ENCODE peak calls at places on chromosomes 6 and 20, in eight cellular contexts. X is lower leg skin, Q is uterus, I is thyroid gland, V is HCT116, J is H54, C is H1, W is Peyer's patch. H is an unnamed sample.

GRCh38 chr6:158018851-158019361 is 37.2 kb downstream of the SYNJ2 start:
- DNase-seq in X (no peak), Q (no peak), I (no peak), V (no peak), J (peak), C (no peak), W (no peak), H (no peak)

GRCh38 chr20:50680106-50680960 is 11.0 kb downstream of the RIPOR3 start:
- DNase-seq in X (no peak), Q (peak), I (peak), V (no peak), J (no peak), C (no peak), W (peak), H (no peak)

GRCh38 chr6:1781152-1781848 is 171.6 kb downstream of the FOXC1 start:
- DNase-seq in X (no peak), Q (no peak), I (no peak), V (peak), J (peak), C (no peak), W (no peak), H (no peak)

GRCh38 chr6:38262609-38263008 is 377.1 kb downstream of the BTBD9 start:
- DNase-seq in X (no peak), Q (no peak), I (no peak), V (no peak), J (no peak), C (no peak), W (no peak), H (no peak)

GRCh38 chr20:8720089-8720488 is 348.8 kb upstream of the PLCB4 start:
- DNase-seq in X (no peak), Q (no peak), I (no peak), V (no peak), J (no peak), C (no peak), W (no peak), H (no peak)

GRCh38 chr20:17226410-17227198 is at the start of gene PCSK2:
- DNase-seq in X (no peak), Q (no peak), I (peak), V (no peak), J (no peak), C (peak), W (no peak), H (no peak)

GRCh38 chr6:37680668-37681067 is 17.0 kb downstream of the MDGA1 start:
- DNase-seq in X (no peak), Q (no peak), I (peak), V (no peak), J (no peak), C (no peak), W (no peak), H (no peak)

GRCh38 chr6:122886475-122886874 is 97.4 kb downstream of the SMPDL3A start:
- DNase-seq in X (no peak), Q (no peak), I (no peak), V (no peak), J (no peak), C (no peak), W (no peak), H (no peak)

GRCh38 chr20:905999-906520 is 10.1 kb downstream of the ANGPT4 start:
- DNase-seq in X (no peak), Q (no peak), I (no peak), V (no peak), J (no peak), C (no peak), W (no peak), H (no peak)

GRCh38 chr20:905396-905961 is 10.7 kb downstream of the ANGPT4 start:
- DNase-seq in X (no peak), Q (no peak), I (no peak), V (no peak), J (no peak), C (no peak), W (no peak), H (no peak)

GRCh38 chr20:909641-910040 is 6.5 kb downstream of the ANGPT4 start:
- DNase-seq in X (no peak), Q (no peak), I (no peak), V (no peak), J (no peak), C (no peak), W (peak), H (no peak)

GRCh38 chr20:906703-907102 is 9.4 kb downstream of the ANGPT4 start:
- DNase-seq in X (no peak), Q (no peak), I (no peak), V (no peak), J (no peak), C (no peak), W (no peak), H (no peak)

GRCh38 chr20:904146-904545 is 12.0 kb downstream of the ANGPT4 start:
- DNase-seq in X (no peak), Q (no peak), I (no peak), V (no peak), J (no peak), C (no peak), W (no peak), H (no peak)
- TF ChIP-seq POLR2A in X (no peak), Q (no peak), I (no peak), V (no peak), J (no peak), C (no peak), W (no peak), H (no peak)

GRCh38 chr20:33441142-33441955 is 2.2 kb downstream of the SNTA1 start:
- DNase-seq in X (no peak), Q (no peak), I (peak), V (no peak), J (no peak), C (no peak), W (no peak), H (no peak)

GRCh38 chr20:33443006-33443511 is 504 bp downstream of the SNTA1 start:
- DNase-seq in X (no peak), Q (peak), I (peak), V (no peak), J (no peak), C (no peak), W (no peak), H (peak)

GRCh38 chr20:33444797-33445560 is 1.4 kb upstream of the SNTA1 start:
- DNase-seq in X (no peak), Q (no peak), I (peak), V (no peak), J (no peak), C (no peak), W (peak), H (peak)

GRCh38 chr20:33442136-33443005 is 1.2 kb downstream of the SNTA1 start:
- DNase-seq in X (no peak), Q (no peak), I (peak), V (no peak), J (no peak), C (no peak), W (no peak), H (no peak)

DNA sequence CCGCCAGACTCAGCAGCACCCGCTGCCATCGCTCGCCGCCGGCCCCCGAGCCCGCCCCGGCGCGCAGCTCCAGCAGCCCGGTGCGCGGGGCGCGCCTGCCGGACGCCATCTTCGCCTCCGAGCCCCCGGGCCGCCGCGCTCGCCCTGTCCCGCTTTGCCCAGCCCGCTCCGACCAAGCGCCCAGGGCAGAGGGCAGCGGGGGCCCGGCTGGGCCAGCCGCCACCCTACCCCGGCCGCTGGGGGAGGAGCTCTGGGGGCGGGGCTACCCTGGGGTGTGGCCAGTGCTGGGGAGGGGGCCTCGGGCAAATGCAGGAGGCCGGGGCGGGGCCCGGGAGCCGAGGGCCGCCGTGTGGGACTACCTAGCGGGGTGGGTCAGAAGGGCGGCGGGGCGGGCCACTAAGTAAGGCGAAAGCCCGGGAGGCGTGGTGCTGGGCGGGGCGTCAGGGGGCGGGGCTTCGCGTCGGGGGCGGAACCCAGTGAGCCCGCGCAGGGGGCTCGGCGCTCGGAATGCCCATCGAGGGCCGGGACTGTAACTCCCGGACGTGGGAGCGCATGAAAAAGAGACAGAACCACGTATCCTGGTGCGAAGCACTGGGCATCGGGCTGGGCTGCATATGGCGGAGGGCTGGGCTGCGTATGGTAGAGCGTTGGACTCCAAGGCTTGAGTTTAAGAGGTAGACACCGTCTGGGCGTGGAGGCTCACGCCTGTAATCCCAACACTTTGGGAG is at the start of gene SNTA1:
- DNase-seq in X (peak), Q (peak), I (peak), V (no peak), J (peak), C (peak), W (peak), H (peak)
- TF ChIP-seq POLR2A in X (no peak), Q (no peak), I (peak), V (no peak), J (peak), C (no peak), W (peak), H (no peak)

DNA sequence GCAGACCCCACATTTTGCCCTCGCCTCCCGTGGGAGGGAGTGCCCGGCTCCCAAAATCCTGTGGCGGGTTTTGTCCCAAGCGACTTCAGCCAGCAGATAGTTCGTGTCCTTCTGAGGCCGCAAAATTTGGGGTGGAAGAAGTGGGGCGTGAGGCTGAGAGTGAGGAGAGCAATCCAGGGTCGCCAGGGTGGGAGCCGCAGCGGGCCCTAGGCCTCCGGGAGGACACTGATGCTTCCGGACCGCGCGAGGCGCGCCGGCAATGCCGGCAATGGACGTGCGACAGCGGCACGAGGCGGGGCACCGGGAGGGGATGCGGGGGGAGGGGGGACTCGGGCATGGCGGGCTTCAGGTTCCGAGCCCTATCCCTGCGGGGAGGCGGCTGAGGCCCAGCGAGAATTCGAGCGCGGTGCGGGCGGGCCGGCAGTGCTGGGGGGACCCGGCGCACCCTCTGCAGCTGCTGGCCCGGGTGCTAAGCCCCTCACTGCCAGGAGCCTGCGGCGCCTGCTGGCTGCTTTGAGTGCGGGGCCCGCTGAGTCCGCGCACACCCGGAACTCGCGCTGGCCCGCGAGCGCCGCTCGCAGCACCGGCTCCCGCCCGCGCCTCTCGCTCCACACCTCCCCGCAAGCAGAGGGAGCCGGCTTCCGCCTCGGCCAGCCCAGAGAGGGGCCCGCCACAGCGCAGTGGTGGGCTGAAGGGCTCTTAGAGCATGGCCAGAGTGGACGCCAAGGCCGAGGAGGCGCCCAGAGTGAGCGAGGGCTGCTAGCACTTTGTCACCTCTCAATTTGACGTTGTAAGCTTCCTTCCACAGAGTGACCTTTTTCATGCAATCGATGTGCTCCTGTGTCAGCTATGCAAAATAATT is 143.8 kb downstream of the LPA start:
- DNase-seq in X (no peak), Q (peak), I (peak), V (no peak), J (peak), C (peak), W (peak), H (peak)
- TF ChIP-seq POLR2A in X (no peak), Q (no peak), I (no peak), V (no peak), J (no peak), C (peak), W (no peak), H (no peak)

DNA sequence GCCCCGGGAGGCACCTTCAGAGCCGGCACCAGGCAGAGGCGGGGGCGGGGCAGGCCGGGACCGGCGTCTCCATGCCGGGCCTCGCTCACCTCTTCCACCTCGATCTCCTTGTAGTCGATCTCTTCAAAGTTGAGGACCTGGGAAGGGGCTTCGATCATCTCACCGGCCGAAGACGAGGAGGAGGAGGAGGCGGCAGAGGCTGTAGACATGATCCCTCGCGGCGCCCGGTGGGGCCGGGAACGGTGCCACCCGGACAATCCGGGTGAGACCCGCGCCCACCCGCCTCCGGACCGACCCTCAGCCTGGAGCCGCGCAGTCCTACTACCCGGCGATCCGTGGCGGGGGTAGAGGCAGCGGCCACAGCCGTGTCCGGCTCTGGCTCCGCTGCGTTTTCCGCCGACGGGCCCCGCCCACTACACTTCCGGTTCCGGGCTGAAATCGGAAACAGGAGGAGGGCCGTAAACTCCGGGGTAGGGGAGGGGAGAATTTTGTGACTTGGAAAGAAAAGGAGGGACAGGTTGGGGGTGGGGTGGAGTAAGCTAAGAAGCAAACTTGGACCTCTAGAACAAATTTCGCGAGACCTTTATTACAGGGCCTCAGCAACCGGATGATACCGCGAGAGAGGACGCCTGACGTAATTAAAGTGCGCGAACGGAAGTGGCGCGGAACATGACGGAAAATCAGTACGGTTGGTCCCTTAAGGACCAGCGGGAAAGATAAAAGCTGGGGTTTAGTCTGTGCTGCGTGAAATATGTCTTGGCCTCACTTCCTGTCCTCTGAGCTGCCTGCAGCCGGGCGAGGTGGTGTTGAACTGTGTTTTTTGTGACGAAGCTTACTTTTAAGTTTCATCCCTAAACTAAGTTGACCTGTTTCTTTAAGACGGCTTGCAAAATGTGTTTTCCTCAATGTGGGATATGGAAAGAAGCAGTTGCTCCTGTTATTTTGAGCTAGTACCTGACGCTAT is at the start of gene MAP3K7:
- DNase-seq in X (peak), Q (peak), I (peak), V (peak), J (peak), C (peak), W (peak), H (peak)
- TF ChIP-seq POLR2A in X (no peak), Q (peak), I (peak), V (peak), J (peak), C (peak), W (peak), H (peak)

GRCh38 chr20:48638546-48638945 is 189.3 kb downstream of the PREX1 start:
- DNase-seq in X (no peak), Q (no peak), I (no peak), V (peak), J (peak), C (no peak), W (no peak), H (no peak)
- TF ChIP-seq POLR2A in X (no peak), Q (no peak), I (no peak), V (no peak), J (peak), C (no peak), W (no peak), H (no peak)

GRCh38 chr6:30886897-30887255 is 2.6 kb downstream of the DDR1 start:
- DNase-seq in X (no peak), Q (no peak), I (no peak), V (no peak), J (no peak), C (no peak), W (peak), H (no peak)

GRCh38 chr6:30884521-30885480 is 482 bp downstream of the DDR1 start:
- DNase-seq in X (peak), Q (peak), I (peak), V (no peak), J (peak), C (no peak), W (peak), H (peak)

GRCh38 chr6:30885481-30885998 is 1.2 kb downstream of the DDR1 start:
- DNase-seq in X (peak), Q (no peak), I (peak), V (no peak), J (peak), C (no peak), W (peak), H (no peak)

GRCh38 chr6:30887901-30888300 is 3.6 kb downstream of the DDR1 start:
- DNase-seq in X (no peak), Q (no peak), I (no peak), V (no peak), J (no peak), C (no peak), W (no peak), H (no peak)

DNA sequence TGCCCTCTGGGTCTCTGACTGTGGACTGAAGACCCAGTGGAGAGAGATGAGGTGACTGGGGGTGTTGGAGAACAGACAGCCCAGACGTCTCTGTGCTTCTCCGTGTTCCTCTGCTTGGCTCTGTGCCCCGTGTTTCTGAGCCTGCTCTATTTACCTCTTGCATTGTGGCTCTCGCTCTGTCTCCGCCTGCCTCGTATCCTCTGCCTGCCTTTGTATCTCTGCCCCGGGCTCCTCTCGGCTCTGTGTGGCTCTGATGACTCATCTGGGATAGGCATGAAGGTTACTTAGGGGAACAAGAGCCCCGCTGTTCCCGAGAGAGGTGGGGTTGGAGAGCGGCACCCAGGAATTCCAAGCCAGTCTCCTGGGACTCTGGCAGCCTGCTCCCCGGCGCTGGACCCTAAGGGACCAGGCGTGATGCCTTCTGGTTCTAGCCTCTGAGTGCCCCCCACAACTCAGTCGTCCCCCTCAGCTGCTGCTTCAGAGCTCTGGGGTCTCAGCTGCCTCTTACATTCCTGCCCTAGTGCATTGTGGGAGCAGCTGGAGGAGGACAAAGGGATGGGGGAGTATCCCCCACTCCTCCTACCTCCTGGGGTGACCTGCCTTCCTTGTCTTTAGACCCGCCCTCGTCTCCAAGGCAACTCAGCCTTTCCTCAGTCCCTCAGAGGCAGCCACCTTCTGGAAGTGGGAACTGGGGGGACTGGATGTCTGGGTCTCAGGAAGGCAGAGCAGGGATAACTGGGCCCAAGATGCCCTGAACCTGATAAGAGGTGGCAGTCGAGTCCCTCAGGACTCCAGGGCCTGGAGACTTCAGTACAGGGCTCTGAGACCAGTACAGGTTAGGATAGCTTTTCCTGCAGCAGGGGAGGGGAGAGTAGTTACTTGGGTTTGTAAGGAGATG is 1.9 kb downstream of the DDR1 start:
- DNase-seq in X (peak), Q (peak), I (peak), V (peak), J (peak), C (peak), W (peak), H (peak)
- TF ChIP-seq POLR2A in X (no peak), Q (no peak), I (no peak), V (no peak), J (no peak), C (no peak), W (peak), H (no peak)

DNA sequence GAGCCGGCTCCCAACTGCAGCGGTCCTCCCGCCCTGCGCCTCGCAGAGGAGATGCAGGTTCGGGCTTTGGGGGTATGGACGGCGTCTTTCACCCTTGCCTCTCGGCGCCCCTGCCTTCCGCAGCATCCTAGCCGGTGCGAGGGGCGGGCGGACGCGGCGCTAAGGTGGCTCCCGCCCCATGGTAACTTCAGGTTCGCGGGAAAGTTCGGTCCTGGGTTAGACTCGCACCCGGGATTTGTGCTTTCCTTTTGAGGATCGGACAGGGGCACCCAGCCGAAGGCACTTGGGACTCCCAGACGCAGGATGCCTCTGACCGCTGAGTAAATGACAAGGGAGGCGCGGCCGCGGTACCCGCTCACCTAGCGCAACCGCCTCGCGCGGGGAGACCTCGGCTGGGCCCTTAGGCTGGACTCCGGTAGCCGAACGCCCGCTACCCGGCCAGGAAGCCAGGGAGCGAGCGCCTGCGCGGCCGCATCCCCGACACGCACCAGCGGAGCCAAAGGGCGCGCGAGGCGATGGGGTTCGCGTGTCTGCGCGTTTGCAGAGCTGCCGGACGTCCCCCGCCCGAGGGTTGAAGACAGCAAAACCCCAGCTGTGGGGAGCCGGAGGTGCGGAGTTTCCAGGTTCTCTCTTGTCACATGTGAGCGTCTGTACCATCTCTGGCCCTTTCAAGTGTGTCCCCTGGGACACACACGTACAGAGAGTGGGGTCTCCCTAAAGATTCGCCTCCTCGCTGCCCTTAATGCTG is 1.1 kb downstream of the RSPO3 start:
- DNase-seq in X (no peak), Q (peak), I (peak), V (no peak), J (no peak), C (no peak), W (no peak), H (no peak)
- TF ChIP-seq POLR2A in X (no peak), Q (no peak), I (no peak), V (no peak), J (no peak), C (no peak), W (no peak), H (no peak)